ENCODE peak calls at places on chromosome 15, in ten cellular contexts. C is Caki2; A is progenitor cell of endocrine pancreas; H is nephron progenitor cell; J is H4; P is activated gamma-delta T cell treated with Interleukin-2 at 50 U/mL for 16 hours; G is NCI-H2107; T is stimulated activated naive CD8-positive, alpha-beta T cell treated with anti-CD3 and anti-CD28 coated beads, Interleukin-15, Interleukin-2, amounts not matched to agents 100 U/mL and 50 U/mL, for 24 hours; W is NCI-H2171 treated with DMSO at 0.1 percent for 48 hours; E is activated CD4-positive, alpha-beta T cell treated with anti-CD3 and anti-CD28 coated beads for 1 hour. K is an unnamed sample.

GRCh38 chr15:47124430-47125102 is 592.7 kb upstream of the SEMA6D start:
- DNase-seq in C (no peak), A (no peak), H (no peak), J (no peak), P (no peak), G (no peak), T (no peak), W (no peak), E (no peak), K (no peak)

GRCh38 chr15:51973220-51973619 is 1.6 kb upstream of the LEO1 start:
- DNase-seq in C (no peak), A (no peak), H (no peak), J (no peak), P (no peak), G (no peak), T (no peak), W (no peak), E (no peak), K (no peak)

GRCh38 chr15:69825941-69826817 is 271.5 kb downstream of the TLE3 start:
- DNase-seq in C (no peak), A (no peak), H (no peak), J (no peak), P (no peak), G (no peak), T (no peak), W (no peak), E (no peak), K (no peak)

GRCh38 chr15:76575177-76576078 is 238.9 kb downstream of the ISL2 start:
- DNase-seq in C (no peak), A (no peak), H (no peak), J (peak), P (no peak), G (no peak), T (no peak), W (no peak), E (no peak), K (no peak)

GRCh38 chr15:64426845-64427465 is 33.4 kb upstream of the ZNF609 start:
- DNase-seq in C (peak), A (no peak), H (no peak), J (peak), P (no peak), G (no peak), T (no peak), W (peak), E (no peak), K (no peak)

GRCh38 chr15:29103825-29104565 is 165.6 kb downstream of the NSMCE3 start:
- DNase-seq in C (peak), A (peak), H (peak), J (no peak), P (peak), G (no peak), T (peak), W (no peak), E (peak), K (peak)

GRCh38 chr15:54150255-54150654 is 172.0 kb downstream of the UNC13C start:
- DNase-seq in C (no peak), A (no peak), H (no peak), J (no peak), P (no peak), G (no peak), T (no peak), W (no peak), E (no peak), K (no peak)

GRCh38 chr15:43792761-43793493 is 807 bp downstream of the SERF2 start:
- DNase-seq in C (no peak), A (no peak), H (no peak), J (no peak), P (no peak), G (no peak), T (peak), W (no peak), E (no peak), K (no peak)

GRCh38 chr15:90956551-90957104 is 1.9 kb downstream of the RCCD1 start:
- DNase-seq in C (no peak), A (peak), H (peak), J (no peak), P (peak), G (peak), T (peak), W (peak), E (peak), K (peak)

GRCh38 chr15:92091155-92091734 is 237.7 kb downstream of the SLCO3A1 start:
- DNase-seq in C (no peak), A (peak), H (peak), J (peak), P (no peak), G (peak), T (peak), W (peak), E (no peak), K (no peak)

GRCh38 chr15:48897144-48897814 is 19.3 kb downstream of the EID1 start:
- DNase-seq in C (no peak), A (no peak), H (peak), J (peak), P (no peak), G (no peak), T (no peak), W (peak), E (no peak), K (no peak)

GRCh38 chr15:46280753-46281521 is 646.1 kb downstream of the SQOR start:
- DNase-seq in C (peak), A (no peak), H (no peak), J (peak), P (no peak), G (no peak), T (no peak), W (peak), E (no peak), K (no peak)

GRCh38 chr15:85463273-85463937 is 83.0 kb downstream of the AKAP13 start:
- DNase-seq in C (no peak), A (no peak), H (no peak), J (no peak), P (no peak), G (no peak), T (no peak), W (peak), E (no peak), K (no peak)

GRCh38 chr15:90184786-90185704 is 16.1 kb upstream of the SEMA4B start:
- DNase-seq in C (peak), A (peak), H (peak), J (peak), P (peak), G (peak), T (peak), W (peak), E (peak), K (peak)

GRCh38 chr15:100310511-100310910 is 31.3 kb downstream of the ADAMTS17 start:
- DNase-seq in C (no peak), A (no peak), H (peak), J (no peak), P (no peak), G (no peak), T (no peak), W (no peak), E (no peak), K (no peak)

GRCh38 chr15:70439880-70440279 is 323.5 kb downstream of the UACA start:
- DNase-seq in C (no peak), A (no peak), H (no peak), J (no peak), P (no peak), G (no peak), T (no peak), W (no peak), E (no peak), K (no peak)

GRCh38 chr15:32688151-32688639 is 29.6 kb upstream of the GREM1 start:
- DNase-seq in C (peak), A (no peak), H (no peak), J (peak), P (no peak), G (no peak), T (no peak), W (no peak), E (no peak), K (peak)

GRCh38 chr15:99925661-99926461 is 192.6 kb upstream of the LYSMD4 start:
- DNase-seq in C (peak), A (no peak), H (peak), J (no peak), P (peak), G (no peak), T (peak), W (peak), E (peak), K (peak)

GRCh38 chr15:82805994-82806406 is at the start of gene FSD2:
- DNase-seq in C (peak), A (no peak), H (peak), J (peak), P (no peak), G (no peak), T (no peak), W (no peak), E (no peak), K (no peak)

GRCh38 chr15:64009798-64010241 is 36.5 kb downstream of the DAPK2 start:
- DNase-seq in C (no peak), A (no peak), H (no peak), J (peak), P (peak), G (no peak), T (peak), W (no peak), E (peak), K (no peak)

GRCh38 chr15:80455668-80456442 is 51.7 kb downstream of the ARNT2 start:
- DNase-seq in C (peak), A (peak), H (peak), J (peak), P (peak), G (peak), T (peak), W (peak), E (peak), K (peak)

GRCh38 chr15:92898988-92899909 is 875 bp upstream of the CHD2 start:
- DNase-seq in C (no peak), A (no peak), H (no peak), J (no peak), P (no peak), G (no peak), T (no peak), W (peak), E (no peak), K (no peak)

GRCh38 chr15:26806574-26806973 is 33.7 kb upstream of the GABRB3 start:
- DNase-seq in C (no peak), A (no peak), H (no peak), J (no peak), P (no peak), G (no peak), T (no peak), W (no peak), E (no peak), K (no peak)

GRCh38 chr15:48861813-48862431 is 16.0 kb upstream of the EID1 start:
- DNase-seq in C (peak), A (no peak), H (peak), J (peak), P (peak), G (no peak), T (peak), W (peak), E (no peak), K (no peak)

GRCh38 chr15:76503121-76503520 is 166.5 kb downstream of the ISL2 start:
- DNase-seq in C (no peak), A (no peak), H (no peak), J (no peak), P (no peak), G (no peak), T (no peak), W (no peak), E (no peak), K (no peak)

GRCh38 chr15:39502048-39502447 is 78.8 kb upstream of the THBS1 start:
- DNase-seq in C (no peak), A (no peak), H (no peak), J (no peak), P (no peak), G (no peak), T (no peak), W (peak), E (no peak), K (no peak)

GRCh38 chr15:68586274-68586961 is 7.6 kb downstream of the CORO2B start:
- DNase-seq in C (peak), A (no peak), H (no peak), J (no peak), P (no peak), G (no peak), T (no peak), W (no peak), E (no peak), K (no peak)

GRCh38 chr15:58873267-58873666 is 60.2 kb downstream of the SLTM start:
- DNase-seq in C (no peak), A (no peak), H (no peak), J (no peak), P (no peak), G (no peak), T (no peak), W (no peak), E (no peak), K (no peak)

K was measured in left lung.